ENCODE peak calls at places on chromosomes 4 and X, in eight cellular contexts. One of them, this sample, is unnamed.

GRCh38 chr4:126687655-126688358 is 945.0 kb upstream of the INTU start:
- DNase-seq in T-helper 9 cell: no peak
- DNase-seq in effector CD4-positive, alpha-beta T cell: no peak
- DNase-seq in H7: no peak
- DNase-seq in AG10803: peak
- DNase-seq in NAMALWA: no peak
- DNase-seq in H4: no peak
- DNase-seq in neural crest cell: no peak
- DNase-seq in this sample: no peak

GRCh38 chrX:116862340-116862739 is 399.6 kb upstream of the CT83 start:
- DNase-seq in NAMALWA: peak
- DNase-seq in neural crest cell: no peak
- DNase-seq in H4: no peak
- DNase-seq in H7: no peak
- DNase-seq in effector CD4-positive, alpha-beta T cell: no peak
- DNase-seq in T-helper 9 cell: no peak
- DNase-seq in AG10803: no peak
- DNase-seq in this sample: no peak

GRCh38 chr4:184016742-184017668 is 111.9 kb downstream of the STOX2 start:
- DNase-seq in AG10803: no peak
- DNase-seq in effector CD4-positive, alpha-beta T cell: no peak
- DNase-seq in H4: peak
- DNase-seq in T-helper 9 cell: no peak
- DNase-seq in H7: no peak
- DNase-seq in neural crest cell: no peak
- DNase-seq in NAMALWA: no peak
- DNase-seq in this sample: no peak

GRCh38 chr4:152310223-152310622 is 225.7 kb downstream of the FBXW7 start:
- DNase-seq in T-helper 9 cell: no peak
- DNase-seq in effector CD4-positive, alpha-beta T cell: no peak
- DNase-seq in AG10803: peak
- DNase-seq in H7: no peak
- DNase-seq in NAMALWA: peak
- DNase-seq in neural crest cell: no peak
- DNase-seq in H4: peak
- DNase-seq in this sample: no peak

GRCh38 chr4:75752637-75753036 is 28.3 kb downstream of the USO1 start:
- DNase-seq in H7: no peak
- DNase-seq in effector CD4-positive, alpha-beta T cell: no peak
- DNase-seq in T-helper 9 cell: no peak
- DNase-seq in AG10803: no peak
- DNase-seq in H4: no peak
- DNase-seq in neural crest cell: no peak
- DNase-seq in NAMALWA: no peak
- DNase-seq in this sample: no peak

GRCh38 chr4:42927946-42928345 is 35.4 kb downstream of the GRXCR1 start:
- DNase-seq in NAMALWA: no peak
- DNase-seq in T-helper 9 cell: no peak
- DNase-seq in effector CD4-positive, alpha-beta T cell: no peak
- DNase-seq in H7: no peak
- DNase-seq in AG10803: no peak
- DNase-seq in neural crest cell: no peak
- DNase-seq in H4: no peak
- DNase-seq in this sample: no peak

GRCh38 chrX:143788265-143788664 is 67.7 kb upstream of the SPANXN2 start:
- DNase-seq in AG10803: peak
- DNase-seq in effector CD4-positive, alpha-beta T cell: no peak
- DNase-seq in NAMALWA: peak
- DNase-seq in H4: peak
- DNase-seq in H7: peak
- DNase-seq in T-helper 9 cell: no peak
- DNase-seq in neural crest cell: peak
- DNase-seq in this sample: no peak

GRCh38 chr4:93147524-93148212 is 680.9 kb upstream of the ATOH1 start:
- DNase-seq in neural crest cell: no peak
- DNase-seq in AG10803: no peak
- DNase-seq in H7: peak
- DNase-seq in H4: no peak
- DNase-seq in effector CD4-positive, alpha-beta T cell: no peak
- DNase-seq in NAMALWA: no peak
- DNase-seq in T-helper 9 cell: no peak
- DNase-seq in this sample: no peak

GRCh38 chr4:111512081-111512774 is 633.0 kb upstream of the FAM241A start:
- DNase-seq in AG10803: peak
- DNase-seq in NAMALWA: no peak
- DNase-seq in H7: no peak
- DNase-seq in T-helper 9 cell: no peak
- DNase-seq in effector CD4-positive, alpha-beta T cell: no peak
- DNase-seq in neural crest cell: no peak
- DNase-seq in H4: peak
- DNase-seq in this sample: no peak

GRCh38 chr4:79913581-79913980 is 159.4 kb downstream of the ANTXR2 start:
- DNase-seq in AG10803: peak
- DNase-seq in effector CD4-positive, alpha-beta T cell: no peak
- DNase-seq in neural crest cell: no peak
- DNase-seq in H4: peak
- DNase-seq in NAMALWA: no peak
- DNase-seq in T-helper 9 cell: no peak
- DNase-seq in H7: no peak
- DNase-seq in this sample: no peak

GRCh38 chr4:2266181-2266580 is 4.3 kb upstream of the MXD4 start:
- DNase-seq in NAMALWA: no peak
- DNase-seq in H7: no peak
- DNase-seq in AG10803: peak
- DNase-seq in neural crest cell: no peak
- DNase-seq in H4: no peak
- DNase-seq in T-helper 9 cell: no peak
- DNase-seq in effector CD4-positive, alpha-beta T cell: no peak
- DNase-seq in this sample: no peak

GRCh38 chr4:41746025-41746439 is 2.5 kb downstream of the PHOX2B start:
- DNase-seq in NAMALWA: no peak
- DNase-seq in H4: no peak
- DNase-seq in H7: no peak
- DNase-seq in AG10803: no peak
- DNase-seq in effector CD4-positive, alpha-beta T cell: no peak
- DNase-seq in neural crest cell: no peak
- DNase-seq in T-helper 9 cell: no peak
- DNase-seq in this sample: no peak

GRCh38 chr4:95701500-95701899 is 138.4 kb upstream of the PDHA2 start:
- DNase-seq in AG10803: no peak
- DNase-seq in neural crest cell: no peak
- DNase-seq in NAMALWA: no peak
- DNase-seq in T-helper 9 cell: no peak
- DNase-seq in H4: peak
- DNase-seq in H7: no peak
- DNase-seq in effector CD4-positive, alpha-beta T cell: no peak
- DNase-seq in this sample: peak

GRCh38 chr4:82797048-82797590 is 1.5 kb downstream of the SCD5 start:
- DNase-seq in H4: no peak
- DNase-seq in T-helper 9 cell: no peak
- DNase-seq in neural crest cell: no peak
- DNase-seq in H7: peak
- DNase-seq in AG10803: no peak
- DNase-seq in effector CD4-positive, alpha-beta T cell: no peak
- DNase-seq in NAMALWA: peak
- DNase-seq in this sample: no peak

GRCh38 chrX:107825698-107826285 is at the start of gene MID2:
- DNase-seq in H7: peak
- DNase-seq in effector CD4-positive, alpha-beta T cell: peak
- DNase-seq in NAMALWA: no peak
- DNase-seq in H4: peak
- DNase-seq in neural crest cell: peak
- DNase-seq in AG10803: peak
- DNase-seq in T-helper 9 cell: peak
- DNase-seq in this sample: peak

GRCh38 chr4:6765703-6766102 is 16.8 kb upstream of the KIAA0232 start:
- DNase-seq in T-helper 9 cell: no peak
- DNase-seq in effector CD4-positive, alpha-beta T cell: no peak
- DNase-seq in AG10803: no peak
- DNase-seq in H4: no peak
- DNase-seq in H7: no peak
- DNase-seq in NAMALWA: no peak
- DNase-seq in neural crest cell: no peak
- DNase-seq in this sample: no peak

GRCh38 chrX:66635360-66635759 is 3.5 kb downstream of the EDA2R start:
- DNase-seq in effector CD4-positive, alpha-beta T cell: no peak
- DNase-seq in H4: peak
- DNase-seq in neural crest cell: no peak
- DNase-seq in T-helper 9 cell: no peak
- DNase-seq in AG10803: peak
- DNase-seq in H7: no peak
- DNase-seq in NAMALWA: no peak
- DNase-seq in this sample: no peak

GRCh38 chr4:127965803-127966175 is 583 bp downstream of the ABHD18 start:
- DNase-seq in T-helper 9 cell: peak
- DNase-seq in H7: peak
- DNase-seq in H4: peak
- DNase-seq in NAMALWA: peak
- DNase-seq in neural crest cell: no peak
- DNase-seq in effector CD4-positive, alpha-beta T cell: peak
- DNase-seq in AG10803: peak
- DNase-seq in this sample: peak